ENCODE peak calls at places on chromosomes 16 and 17, in five cellular contexts. One of them, this sample, is unnamed.

GRCh38 chr17:1029912-1030656 is 33.2 kb downstream of the TIMM22 start:
- DNase-seq in NCI-H226: no peak
- DNase-seq in GM04504: no peak
- DNase-seq in HAP-1: no peak
- DNase-seq in fibroblast of pulmonary artery: no peak
- DNase-seq in this sample: no peak

GRCh38 chr16:56226187-56226586 is 34.9 kb downstream of the GNAO1 start:
- DNase-seq in NCI-H226: no peak
- DNase-seq in GM04504: no peak
- DNase-seq in HAP-1: no peak
- DNase-seq in fibroblast of pulmonary artery: no peak
- DNase-seq in this sample: no peak

GRCh38 chr17:40310882-40311391 is 2.0 kb downstream of the RARA start:
- DNase-seq in fibroblast of pulmonary artery: no peak
- DNase-seq in HAP-1: no peak
- DNase-seq in GM04504: no peak
- DNase-seq in NCI-H226: peak
- DNase-seq in this sample: no peak

GRCh38 chr17:8417806-8418205 is 17.9 kb upstream of the NDEL1 start:
- DNase-seq in HAP-1: no peak
- DNase-seq in GM04504: no peak
- DNase-seq in NCI-H226: no peak
- DNase-seq in fibroblast of pulmonary artery: no peak
- DNase-seq in this sample: no peak

GRCh38 chr17:2222901-2223616 is 80.5 kb downstream of the SMG6 start:
- DNase-seq in HAP-1: no peak
- DNase-seq in GM04504: peak
- DNase-seq in fibroblast of pulmonary artery: peak
- DNase-seq in NCI-H226: peak
- DNase-seq in this sample: peak

GRCh38 chr16:30941600-30942420 is 7.1 kb upstream of the ORAI3 start:
- DNase-seq in fibroblast of pulmonary artery: peak
- DNase-seq in HAP-1: peak
- DNase-seq in NCI-H226: peak
- DNase-seq in GM04504: peak
- DNase-seq in this sample: peak

GRCh38 chr17:18224428-18225120 is 861 bp upstream of the LLGL1 start:
- DNase-seq in HAP-1: peak
- DNase-seq in fibroblast of pulmonary artery: peak
- DNase-seq in GM04504: no peak
- DNase-seq in NCI-H226: no peak
- DNase-seq in this sample: peak

GRCh38 chr17:32693135-32693897 is 183.6 kb downstream of the MYO1D start:
- DNase-seq in HAP-1: no peak
- DNase-seq in GM04504: no peak
- DNase-seq in fibroblast of pulmonary artery: no peak
- DNase-seq in NCI-H226: no peak
- DNase-seq in this sample: no peak

GRCh38 chr16:31117384-31118222 is at the start of gene KAT8:
- DNase-seq in HAP-1: peak
- DNase-seq in NCI-H226: peak
- DNase-seq in GM04504: peak
- DNase-seq in fibroblast of pulmonary artery: peak
- DNase-seq in this sample: peak

GRCh38 chr17:44321246-44322120 is 3.1 kb downstream of the SLC25A39 start:
- DNase-seq in fibroblast of pulmonary artery: no peak
- DNase-seq in NCI-H226: no peak
- DNase-seq in HAP-1: no peak
- DNase-seq in GM04504: no peak
- DNase-seq in this sample: no peak

GRCh38 chr17:49951362-49952080 is 17.5 kb upstream of the DLX4 start:
- DNase-seq in HAP-1: no peak
- DNase-seq in GM04504: no peak
- DNase-seq in fibroblast of pulmonary artery: no peak
- DNase-seq in NCI-H226: no peak
- DNase-seq in this sample: no peak

GRCh38 chr17:38603786-38604478 is 1.8 kb downstream of the SRCIN1 start:
- DNase-seq in NCI-H226: no peak
- DNase-seq in fibroblast of pulmonary artery: no peak
- DNase-seq in HAP-1: no peak
- DNase-seq in GM04504: no peak
- DNase-seq in this sample: no peak

GRCh38 chr17:3794890-3795757 is 5.9 kb downstream of the ITGAE start:
- DNase-seq in fibroblast of pulmonary artery: no peak
- DNase-seq in HAP-1: no peak
- DNase-seq in GM04504: no peak
- DNase-seq in NCI-H226: no peak
- DNase-seq in this sample: peak

GRCh38 chr17:45241315-45242011 is 19.8 kb downstream of the FMNL1 start:
- DNase-seq in NCI-H226: no peak
- DNase-seq in HAP-1: no peak
- DNase-seq in fibroblast of pulmonary artery: no peak
- DNase-seq in GM04504: no peak
- DNase-seq in this sample: no peak

GRCh38 chr16:78452030-78452429 is 352.6 kb downstream of the WWOX start:
- DNase-seq in HAP-1: no peak
- DNase-seq in NCI-H226: no peak
- DNase-seq in fibroblast of pulmonary artery: no peak
- DNase-seq in GM04504: no peak
- DNase-seq in this sample: no peak

GRCh38 chr17:50676065-50676975 is 31.4 kb downstream of the ANKRD40 start:
- DNase-seq in NCI-H226: no peak
- DNase-seq in GM04504: no peak
- DNase-seq in fibroblast of pulmonary artery: no peak
- DNase-seq in HAP-1: no peak
- DNase-seq in this sample: no peak

GRCh38 chr17:81084691-81085419 is 49.9 kb downstream of the BAIAP2 start:
- DNase-seq in HAP-1: no peak
- DNase-seq in GM04504: no peak
- DNase-seq in fibroblast of pulmonary artery: no peak
- DNase-seq in NCI-H226: no peak
- DNase-seq in this sample: no peak

GRCh38 chr17:42676424-42677011 is at the start of gene PLEKHH3:
- DNase-seq in GM04504: no peak
- DNase-seq in fibroblast of pulmonary artery: no peak
- DNase-seq in HAP-1: peak
- DNase-seq in NCI-H226: peak
- DNase-seq in this sample: no peak

GRCh38 chr16:55760665-55761035 is 72.2 kb downstream of the CES1 start:
- DNase-seq in HAP-1: no peak
- DNase-seq in fibroblast of pulmonary artery: no peak
- DNase-seq in GM04504: no peak
- DNase-seq in NCI-H226: no peak
- DNase-seq in this sample: no peak

GRCh38 chr17:11921296-11921695 is 76.0 kb downstream of the ZNF18 start:
- DNase-seq in HAP-1: no peak
- DNase-seq in NCI-H226: no peak
- DNase-seq in GM04504: no peak
- DNase-seq in fibroblast of pulmonary artery: no peak
- DNase-seq in this sample: no peak

GRCh38 chr16:86664518-86665318 is 86.4 kb downstream of the FOXL1 start:
- DNase-seq in NCI-H226: peak
- DNase-seq in GM04504: peak
- DNase-seq in HAP-1: no peak
- DNase-seq in fibroblast of pulmonary artery: peak
- DNase-seq in this sample: peak

GRCh38 chr16:89841275-89841674 is 13.0 kb downstream of the SPIRE2 start:
- DNase-seq in NCI-H226: no peak
- DNase-seq in GM04504: no peak
- DNase-seq in HAP-1: no peak
- DNase-seq in fibroblast of pulmonary artery: no peak
- DNase-seq in this sample: no peak

This sample was measured in astrocyte of the spinal cord.